ENCODE peak calls at places on chromosomes 1 and 21, in six cellular contexts. Y is A549, F is HCT116, E is suprapubic skin, U is ovary, O is spleen. K is an unnamed sample.

GRCh38 chr1:222459652-222460051 is 88.3 kb downstream of the HHIPL2 start:
- DNase-seq in U (no peak), F (no peak), O (no peak), E (no peak), Y (no peak), K (no peak)

GRCh38 chr1:47175227-47175934 is 14.5 kb downstream of the PDZK1IP1 start:
- DNase-seq in O (peak; percentile 60), U (no peak), E (no peak), Y (peak; percentile 59), F (peak; percentile 56), K (peak; percentile 81)

GRCh38 chr1:217188280-217189235 is 442.3 kb downstream of the GPATCH2 start:
- DNase-seq in F (no peak), E (no peak), Y (no peak), O (no peak), U (no peak), K (no peak)

GRCh38 chr1:110746644-110747259 is 72.0 kb upstream of the KCNA3 start:
- DNase-seq in Y (peak; percentile 6), U (peak; percentile 40), E (no peak), F (no peak), O (no peak), K (no peak)

GRCh38 chr1:219669042-219669441 is 56.1 kb upstream of the ZC3H11B start:
- DNase-seq in O (no peak), U (no peak), F (no peak), Y (no peak), E (no peak), K (no peak)

GRCh38 chr21:38979271-38980196 is 173.8 kb downstream of the ETS2 start:
- DNase-seq in Y (no peak), E (no peak), U (no peak), O (no peak), F (no peak), K (no peak)

GRCh38 chr1:116824631-116825399 is 70.6 kb downstream of the CD2 start:
- DNase-seq in E (no peak), F (no peak), O (no peak), U (no peak), Y (no peak), K (peak; percentile 71)

GRCh38 chr21:41396452-41397107 is 29.5 kb upstream of the MX1 start:
- DNase-seq in F (no peak), O (peak; percentile 84), U (no peak), Y (no peak), E (no peak), K (peak; percentile 58)

GRCh38 chr1:119006406-119007279 is 18.5 kb upstream of the TBX15 start:
- DNase-seq in Y (no peak), F (no peak), U (no peak), O (peak; percentile 61), E (no peak), K (peak; percentile 58)

GRCh38 chr1:22143065-22143514 is at the start of gene WNT4:
- DNase-seq in O (no peak), F (no peak), U (peak; percentile 74), Y (no peak), E (no peak), K (no peak)

GRCh38 chr1:109477821-109478220 is 5.9 kb upstream of the ATXN7L2 start:
- DNase-seq in E (no peak), F (no peak), Y (no peak), U (no peak), O (no peak), K (no peak)

GRCh38 chr1:173017792-173018191 is 32.9 kb downstream of the TNFSF18 start:
- DNase-seq in E (no peak), U (no peak), O (no peak), Y (no peak), F (no peak), K (no peak)

GRCh38 chr21:43864313-43864805 is 664 bp upstream of the AGPAT3 start:
- DNase-seq in Y (peak; percentile 48), U (peak; percentile 71), F (peak; percentile 60), E (no peak), O (peak; percentile 87), K (no peak)

GRCh38 chr21:45161039-45161945 is 86.9 kb downstream of the ADARB1 start:
- DNase-seq in Y (no peak), O (no peak), F (no peak), E (no peak), U (no peak), K (peak; percentile 62)

GRCh38 chr1:40059292-40059959 is 18.9 kb downstream of the CAP1 start:
- DNase-seq in O (no peak), U (no peak), E (no peak), Y (peak; percentile 11), F (no peak), K (no peak)

GRCh38 chr1:99133759-99134158 is 129.1 kb upstream of the PLPPR5 start:
- DNase-seq in U (no peak), F (no peak), E (no peak), O (no peak), Y (no peak), K (no peak)

GRCh38 chr1:183197762-183198161 is 11.7 kb downstream of the LAMC2 start:
- DNase-seq in Y (no peak), E (no peak), U (no peak), O (no peak), F (no peak), K (no peak)

GRCh38 chr21:39818557-39818956 is 48.7 kb upstream of the PCP4 start:
- DNase-seq in Y (no peak), O (no peak), U (no peak), F (no peak), E (no peak), K (no peak)

GRCh38 chr1:169368406-169368769 is 393 bp downstream of the BLZF1 start:
- DNase-seq in U (peak; percentile 32), E (no peak), Y (no peak), F (no peak), O (peak; percentile 77), K (no peak)

GRCh38 chr1:28078680-28079626 is 9.5 kb downstream of the EYA3 start:
- DNase-seq in U (no peak), Y (no peak), E (no peak), F (peak; percentile 8), O (no peak), K (no peak)

GRCh38 chr1:151458936-151459330 is 361 bp downstream of the POGZ start:
- DNase-seq in U (peak; percentile 79), O (peak; percentile 91), Y (peak; percentile 91), F (peak; percentile 52), E (peak; percentile 78), K (no peak)
- TF ChIP-seq POLR2A in U (no peak), O (no peak), Y (no peak), F (peak; percentile 22), E (no peak), K (no peak)

DNA sequence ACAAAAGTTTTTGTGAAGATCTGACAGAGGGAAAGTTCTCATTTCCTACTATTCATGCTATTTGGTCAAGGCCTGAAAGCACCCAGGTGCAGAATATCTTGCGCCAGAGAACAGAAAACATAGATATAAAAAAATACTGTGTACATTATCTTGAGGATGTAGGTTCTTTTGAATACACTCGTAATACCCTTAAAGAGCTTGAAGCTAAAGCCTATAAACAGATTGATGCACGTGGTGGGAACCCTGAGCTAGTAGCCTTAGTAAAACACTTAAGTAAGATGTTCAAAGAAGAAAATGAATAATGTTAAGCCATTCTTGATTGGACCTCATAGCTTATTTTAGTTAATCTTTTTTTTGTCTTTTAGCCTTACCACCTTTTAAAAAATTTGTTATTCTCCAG is 14.1 kb downstream of the GGPS1 start:
- DNase-seq in F (no peak), O (no peak), U (no peak), E (no peak), Y (no peak), K (no peak)
- H3K27ac ChIP-seq in F (no peak overlapping the region), O (no peak overlapping the region), U (no peak overlapping the region), E (no peak overlapping the region), Y (no peak overlapping the region), K (no peak overlapping the region)

DNA sequence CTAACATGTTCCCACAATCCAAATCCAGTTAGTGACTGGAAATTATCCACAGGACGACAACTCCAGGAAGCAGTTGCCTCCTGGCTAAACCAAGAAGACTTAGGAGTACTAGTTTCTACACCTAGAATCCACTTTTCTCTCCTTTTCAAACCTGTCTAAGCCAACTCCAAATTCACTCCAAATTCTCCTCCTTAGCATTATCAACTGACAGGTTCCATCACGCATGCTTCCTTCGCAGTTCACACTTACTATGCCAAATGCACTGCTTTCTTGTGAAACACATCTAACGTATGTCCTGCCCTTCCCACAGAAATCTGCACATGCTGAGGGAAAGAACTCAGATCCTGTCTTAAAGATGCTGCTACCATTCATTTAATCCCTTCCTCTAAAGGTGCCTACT is 225.9 kb downstream of the RERE start:
- DNase-seq in O (no peak), U (no peak), Y (no peak), E (no peak), F (no peak), K (no peak)
- TF ChIP-seq POLR2A in O (no peak), U (no peak), Y (no peak), E (no peak), F (no peak), K (no peak)

GRCh38 chr1:115238336-115239147 is 99.5 kb downstream of the NGF start:
- DNase-seq in U (no peak), O (no peak), F (no peak), E (no peak), Y (no peak), K (no peak)
- H3K27ac ChIP-seq in U (no peak overlapping the region), O (no peak overlapping the region), F (no peak overlapping the region), E (no peak overlapping the region), Y (no peak overlapping the region), K (no peak overlapping the region)

DNA sequence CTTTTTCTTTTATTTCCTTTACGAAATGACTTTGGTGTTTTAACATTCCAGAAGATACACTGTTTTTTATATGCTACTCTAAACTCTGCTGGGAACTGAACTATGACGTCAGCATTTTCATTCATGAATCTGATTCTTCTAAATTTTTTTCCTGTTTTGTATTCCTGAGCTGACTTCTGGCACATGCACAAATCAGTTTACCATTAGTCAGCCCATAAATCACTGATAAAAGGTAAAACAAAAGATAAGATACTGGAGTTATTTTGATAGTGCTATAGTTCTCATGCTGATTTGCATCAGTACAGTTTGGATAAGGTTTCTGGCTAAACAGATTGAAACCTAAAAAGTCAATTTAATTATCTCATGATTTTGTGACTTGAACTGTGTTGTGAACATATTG is 10.4 kb downstream of the CAMTA1 start:
- DNase-seq in E (no peak), U (no peak), Y (peak; percentile 58), F (no peak), O (no peak), K (no peak)
- TF ChIP-seq POLR2A in E (no peak), U (no peak), Y (no peak), F (no peak), O (no peak), K (no peak)

K was measured in vagina.